ENCODE peak calls at places on chromosome 17, in eight cellular contexts. F is Karpas-422; T is neural progenitor cell; V is ascending aorta; N is colonic mucosa; M is aorta; L is HCT116; Y is CD4-positive, alpha-beta T cell. A is an unnamed sample. For H3K27me3, the result is how much of the 10 kb centered on the place peaks cover.

GRCh38 chr17:78360371-78361226 is 722 bp upstream of the SOCS3 start:
- DNase-seq in Y (peak), T (peak), V (peak), F (peak), M (peak), L (peak), N (peak), A (peak)

GRCh38 chr17:27246537-27246936 is 47.4 kb upstream of the WSB1 start:
- DNase-seq in T (no peak), Y (no peak), F (no peak), L (no peak), M (no peak), N (no peak), V (no peak), A (no peak)

GRCh38 chr17:72087876-72088275 is 32.9 kb upstream of the SOX9 start:
- DNase-seq in Y (no peak), V (no peak), F (no peak), L (no peak), M (no peak), T (no peak), N (no peak), A (no peak)

GRCh38 chr17:61221597-61222471 is 177.8 kb upstream of the TBX2 start:
- DNase-seq in L (no peak), Y (no peak), T (no peak), F (no peak), M (no peak), V (no peak), N (no peak), A (peak)

GRCh38 chr17:81049372-81049911 is 14.5 kb downstream of the BAIAP2 start:
- DNase-seq in N (no peak), L (no peak), V (no peak), Y (no peak), F (no peak), T (no peak), M (no peak), A (peak)

GRCh38 chr17:81251943-81252301 is 12.8 kb downstream of the NDUFAF8 start:
- DNase-seq in Y (no peak), N (no peak), F (peak), L (no peak), M (no peak), V (no peak), T (no peak), A (no peak)

GRCh38 chr17:62075308-62075815 is 10.3 kb upstream of the MED13 start:
- DNase-seq in F (no peak), N (no peak), V (no peak), T (no peak), M (no peak), Y (no peak), L (no peak), A (no peak)

GRCh38 chr17:60134396-60135159 is 15.2 kb upstream of the CA4 start:
- DNase-seq in V (no peak), N (peak), Y (no peak), F (no peak), M (peak), T (no peak), L (no peak), A (peak)

GRCh38 chr17:77325826-77326581 is 185.2 kb downstream of the SEC14L1 start:
- DNase-seq in F (no peak), M (no peak), T (no peak), Y (no peak), V (no peak), L (no peak), N (peak), A (no peak)

GRCh38 chr17:67203818-67204217 is 41.2 kb downstream of the HELZ start:
- DNase-seq in L (no peak), M (no peak), F (no peak), Y (no peak), T (no peak), V (no peak), N (no peak), A (no peak)

GRCh38 chr17:43665387-43666101 is 3.8 kb upstream of the MEOX1 start:
- DNase-seq in L (no peak), F (no peak), V (no peak), Y (no peak), M (no peak), N (no peak), T (no peak), A (no peak)

GRCh38 chr17:41760878-41761277 is 25.6 kb downstream of the JUP start:
- DNase-seq in V (no peak), N (no peak), Y (no peak), T (no peak), M (no peak), L (no peak), F (no peak), A (no peak)

GRCh38 chr17:8552582-8553320 is 77.8 kb downstream of the MYH10 start:
- DNase-seq in T (no peak), V (no peak), M (no peak), L (no peak), F (no peak), Y (no peak), N (no peak), A (no peak)

GRCh38 chr17:29573558-29573870 is 5.0 kb downstream of the TP53I13 start:
- DNase-seq in T (no peak), V (no peak), L (no peak), M (peak), N (no peak), F (no peak), Y (no peak), A (no peak)

GRCh38 chr17:68461589-68461988 is 4.3 kb upstream of the WIPI1 start:
- DNase-seq in L (no peak), M (no peak), Y (no peak), F (no peak), V (no peak), N (no peak), T (no peak), A (no peak)

GRCh38 chr17:47400333-47400732 is 76.6 kb downstream of the EFCAB13 start:
- DNase-seq in V (no peak), L (no peak), Y (no peak), F (no peak), T (no peak), N (no peak), M (no peak), A (no peak)

GRCh38 chr17:1197781-1198490 is 18.2 kb upstream of the ABR start:
- DNase-seq in T (no peak), F (peak), Y (no peak), V (peak), N (peak), M (peak), L (no peak), A (peak)

GRCh38 chr17:4411201-4411600 is 22.5 kb upstream of the SPNS3 start:
- DNase-seq in F (no peak), V (no peak), M (no peak), L (no peak), T (no peak), N (no peak), Y (no peak), A (no peak)

GRCh38 chr17:77363821-77364361 is 223.1 kb downstream of the SEC14L1 start:
- DNase-seq in F (no peak), M (no peak), L (no peak), V (no peak), N (no peak), T (no peak), Y (no peak), A (no peak)

GRCh38 chr17:44222112-44222869 is 2.8 kb upstream of the UBTF start:
- DNase-seq in V (no peak), L (peak), T (peak), F (peak), M (peak), Y (no peak), N (peak), A (no peak)

GRCh38 chr17:246851-247421 is 65.5 kb upstream of the DOC2B start:
- DNase-seq in F (no peak), L (no peak), V (no peak), Y (no peak), N (no peak), M (no peak), T (no peak), A (no peak)

GRCh38 chr17:3683054-3683511 is 12.9 kb downstream of the P2RX5 start:
- DNase-seq in Y (peak), F (peak), T (peak), M (no peak), L (peak), V (no peak), N (no peak), A (peak)

GRCh38 chr17:3695129-3695722 is 729 bp downstream of the P2RX5 start:
- DNase-seq in M (no peak), T (no peak), N (no peak), F (peak), Y (no peak), L (no peak), V (no peak), A (no peak)

GRCh38 chr17:1491406-1492248 is 859 bp downstream of the MYO1C start:
- DNase-seq in N (peak), T (peak), L (no peak), V (no peak), F (peak), Y (no peak), M (peak), A (no peak)

GRCh38 chr17:27339198-27339835 is 45.4 kb downstream of the WSB1 start:
- DNase-seq in N (no peak), L (no peak), T (no peak), F (peak), V (no peak), M (no peak), Y (no peak), A (no peak)

GRCh38 chr17:16328997-16329396 is 24.3 kb downstream of the CENPV start:
- DNase-seq in L (no peak), Y (no peak), V (no peak), T (peak), F (no peak), N (peak), M (no peak), A (no peak)

GRCh38 chr17:77328823-77329740 is 188.3 kb downstream of the SEC14L1 start:
- DNase-seq in L (no peak), V (no peak), M (no peak), N (peak), T (no peak), Y (no peak), F (no peak), A (no peak)

GRCh38 chr17:64622931-64623654 is 39.0 kb downstream of the SMURF2 start:
- DNase-seq in T (no peak), Y (no peak), L (peak), N (no peak), V (no peak), M (no peak), F (no peak), A (no peak)

GRCh38 chr17:58337600-58338453 is 9.2 kb upstream of the TSPOAP1 start:
- DNase-seq in F (peak), L (no peak), N (peak), V (peak), Y (peak), T (peak), M (peak), A (peak)

GRCh38 chr17:58020401-58020800 is 13.4 kb upstream of the SRSF1 start:
- DNase-seq in L (no peak), N (no peak), T (no peak), V (no peak), Y (no peak), F (no peak), M (no peak), A (no peak)

GRCh38 chr17:59435238-59435637 is 103.8 kb downstream of the YPEL2 start:
- DNase-seq in F (no peak), V (no peak), M (no peak), L (no peak), N (no peak), T (no peak), Y (no peak), A (no peak)

GRCh38 chr17:53896047-53896446 is 73.3 kb downstream of the KIF2B start:
- DNase-seq in N (no peak), L (no peak), F (no peak), Y (no peak), T (no peak), V (no peak), M (no peak), A (no peak)

GRCh38 chr17:54172096-54172495 is 349.4 kb downstream of the KIF2B start:
- DNase-seq in Y (no peak), N (no peak), T (no peak), F (no peak), M (no peak), L (no peak), V (no peak), A (no peak)

GRCh38 chr17:13353590-13353989 is 248.1 kb downstream of the HS3ST3A1 start:
- DNase-seq in V (no peak), F (no peak), T (no peak), M (no peak), Y (no peak), L (no peak), N (no peak), A (no peak)

GRCh38 chr17:71032746-71033273 is 863.5 kb downstream of the KCNJ2 start:
- DNase-seq in M (no peak), Y (no peak), L (no peak), V (no peak), T (peak), F (no peak), N (no peak), A (no peak)

GRCh38 chr17:12983986-12984932 is 33.6 kb downstream of the ELAC2 start:
- DNase-seq in T (no peak), F (peak), N (peak), Y (no peak), L (no peak), M (peak), V (peak), A (no peak)

GRCh38 chr17:59748591-59748990 is 41.1 kb downstream of the VMP1 start:
- DNase-seq in F (no peak), M (no peak), T (no peak), N (no peak), L (no peak), V (no peak), Y (no peak), A (no peak)

GRCh38 chr17:37568350-37569053 is 40.7 kb downstream of the SYNRG start:
- DNase-seq in L (no peak), F (no peak), V (no peak), Y (no peak), M (no peak), T (no peak), N (no peak), A (no peak)

GRCh38 chr17:17001874-17002520 is 30.1 kb upstream of the TNFRSF13B start:
- DNase-seq in F (peak), Y (peak), L (peak), V (no peak), T (peak), M (peak), N (peak), A (peak)

GRCh38 chr17:42660692-42661345 is 1.7 kb downstream of the TUBG2 start:
- DNase-seq in V (no peak), M (no peak), T (no peak), Y (no peak), F (no peak), L (no peak), N (peak), A (no peak)

DNA sequence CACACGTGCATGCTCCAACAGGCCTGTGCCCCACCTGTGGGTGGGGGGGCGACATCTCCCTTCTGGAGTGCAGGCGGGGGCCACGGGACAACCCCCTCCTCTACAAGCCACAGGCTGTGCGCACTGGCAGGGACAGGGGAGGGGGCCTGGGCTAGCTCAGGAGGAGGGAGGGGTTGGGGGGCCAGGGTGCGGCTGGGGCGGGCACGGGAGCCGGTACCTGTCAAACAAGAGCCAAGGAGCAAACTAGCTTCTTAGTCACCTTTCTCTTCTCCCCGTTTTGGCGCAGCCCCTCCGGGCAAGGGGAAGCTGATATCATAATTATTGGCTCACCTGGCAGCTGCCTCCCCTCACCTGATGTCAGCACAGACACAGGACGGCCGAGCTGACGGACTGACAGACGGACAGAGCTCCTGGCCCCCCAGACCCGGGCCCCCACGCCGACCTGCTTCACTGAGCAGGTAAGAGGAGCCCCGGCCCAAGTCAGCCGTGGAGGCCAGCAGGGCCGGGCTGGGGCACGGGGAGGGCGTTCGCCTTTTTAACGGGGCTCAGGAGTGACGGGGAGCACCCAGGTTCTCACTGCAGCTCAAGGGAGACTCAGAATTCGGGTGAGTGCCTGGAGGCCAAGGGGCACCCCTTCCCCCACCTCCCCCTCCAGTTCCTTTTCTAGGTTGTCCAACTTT is at the start of gene FOXN1:
- DNase-seq in V (no peak), Y (no peak), T (no peak), F (no peak), N (no peak), L (no peak), M (no peak), A (no peak)
- H3K27me3 ChIP-seq in V (under half), Y (under half), T (under half), F (under half), N (under half), L (under half), M (under half), A (under half)

GRCh38 chr17:74953129-74953687 is 17.5 kb downstream of the OTOP3 start:
- DNase-seq in Y (no peak), T (no peak), L (no peak), F (no peak), N (peak), V (no peak), M (no peak), A (no peak)
- H3K27me3 ChIP-seq in Y (under half), T (under half), L (under half), F (under half), N (under half), V (under half), M (under half), A (under half)

GRCh38 chr17:48613862-48614694 is 1.0 kb downstream of the HOXB8 start:
- DNase-seq in L (no peak), M (no peak), V (no peak), N (no peak), Y (no peak), T (peak), F (no peak), A (peak)
- H3K27me3 ChIP-seq in L (under half), M (under half), V (under half), N (under half), Y (half or more), T (half or more), F (under half), A (half or more)

GRCh38 chr17:74616696-74617095 is 6.8 kb downstream of the CD300E start:
- DNase-seq in Y (no peak), N (no peak), T (no peak), M (no peak), V (no peak), L (no peak), F (no peak), A (no peak)

GRCh38 chr17:74623693-74624093 is at the start of gene CD300E:
- DNase-seq in N (no peak), T (no peak), L (no peak), M (no peak), Y (no peak), V (no peak), F (no peak), A (no peak)

GRCh38 chr17:74619077-74619673 is 4.4 kb downstream of the CD300E start:
- DNase-seq in F (no peak), N (no peak), T (no peak), L (no peak), V (no peak), M (no peak), Y (no peak), A (no peak)

GRCh38 chr17:74618446-74618845 is 5.1 kb downstream of the CD300E start:
- DNase-seq in T (no peak), F (no peak), Y (no peak), V (no peak), M (no peak), N (no peak), L (no peak), A (no peak)
- H3K27me3 ChIP-seq in T (half or more), F (under half), Y (under half), V (under half), M (under half), N (under half), L (half or more), A (under half)

GRCh38 chr17:56834380-56835258 is 668 bp downstream of the DGKE start:
- DNase-seq in F (peak), T (peak), L (no peak), V (no peak), N (peak), M (peak), Y (peak), A (peak)
- H3K27me3 ChIP-seq in F (under half), T (under half), L (under half), V (under half), N (under half), M (under half), Y (under half), A (under half)

GRCh38 chr17:19718041-19718612 is 1.7 kb upstream of the SLC47A2 start:
- DNase-seq in F (no peak), Y (no peak), V (no peak), T (peak), N (peak), L (no peak), M (no peak), A (no peak)
- H3K27me3 ChIP-seq in F (under half), Y (under half), V (under half), T (under half), N (under half), L (under half), M (under half), A (under half)

DNA sequence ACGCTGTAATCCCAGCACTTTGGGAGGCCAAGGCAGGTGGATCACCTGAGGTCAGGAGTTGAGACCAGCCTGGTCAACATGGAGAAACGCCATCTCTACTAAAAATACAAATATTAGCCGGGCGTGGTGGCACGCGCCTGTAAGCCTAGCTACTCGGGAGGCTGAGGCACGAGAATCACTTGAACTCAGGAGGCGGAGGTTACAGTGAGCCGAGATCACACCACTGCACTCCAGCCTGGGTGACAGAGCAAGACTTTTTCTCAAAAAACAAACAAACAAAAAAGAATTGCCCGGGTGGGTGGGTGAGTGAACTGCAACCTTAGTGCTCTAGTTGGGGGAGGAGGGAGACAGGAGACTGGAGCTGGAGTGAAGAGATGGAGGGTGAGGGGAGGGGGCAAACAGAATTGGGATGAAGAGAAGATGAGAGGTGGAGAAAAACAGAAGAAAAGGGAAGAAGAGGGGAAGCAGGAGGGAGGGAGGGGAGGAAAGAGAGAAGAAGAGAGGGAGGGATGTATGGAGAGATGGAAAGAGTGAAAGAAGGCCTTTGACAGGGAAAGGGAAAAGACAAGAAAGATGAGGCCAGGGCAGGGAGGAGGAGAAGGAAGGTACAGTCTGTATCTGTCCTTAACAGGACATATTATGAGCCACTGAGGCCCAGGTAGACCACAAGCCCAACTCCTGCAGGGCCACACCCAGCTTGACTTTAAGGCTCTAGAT is 5.5 kb upstream of the SRCIN1 start:
- DNase-seq in V (no peak), Y (no peak), F (no peak), M (no peak), N (no peak), L (no peak), T (no peak), A (no peak)
- H3K27me3 ChIP-seq in V (under half), Y (half or more), F (under half), M (under half), N (under half), L (under half), T (under half), A (under half)

GRCh38 chr17:73782641-73783381 is 138.6 kb upstream of the SDK2 start:
- DNase-seq in M (no peak), V (no peak), N (peak), F (peak), Y (no peak), T (peak), L (peak), A (no peak)
- H3K27me3 ChIP-seq in M (under half), V (under half), N (under half), F (under half), Y (under half), T (under half), L (half or more), A (under half)

GRCh38 chr17:6323626-6324356 is 111.1 kb downstream of the AIPL1 start:
- DNase-seq in N (no peak), M (no peak), V (no peak), F (no peak), Y (no peak), T (no peak), L (peak), A (no peak)

GRCh38 chr17:6327007-6327406 is 107.9 kb downstream of the AIPL1 start:
- DNase-seq in F (no peak), N (no peak), M (no peak), V (no peak), T (peak), Y (no peak), L (no peak), A (no peak)

GRCh38 chr17:6328279-6328678 is 106.6 kb downstream of the AIPL1 start:
- DNase-seq in L (peak), Y (no peak), T (no peak), N (no peak), V (no peak), F (peak), M (no peak), A (no peak)

GRCh38 chr17:6326483-6326882 is 108.4 kb downstream of the AIPL1 start:
- DNase-seq in N (no peak), M (no peak), L (no peak), V (no peak), Y (no peak), T (no peak), F (no peak), A (no peak)

GRCh38 chr17:6325741-6326140 is 109.2 kb downstream of the AIPL1 start:
- DNase-seq in F (no peak), M (no peak), N (no peak), T (no peak), V (no peak), Y (no peak), L (no peak), A (no peak)
- H3K27me3 ChIP-seq in F (under half), M (under half), N (under half), T (under half), V (under half), Y (under half), L (under half), A (under half)

A was measured in CD4-positive, alpha-beta memory T cell.